ENCODE peak calls at places on chromosomes 3 and 15, in five cellular contexts. One of them, this sample, is unnamed.

GRCh38 chr15:76217029-76217866 is 94.0 kb downstream of the ETFA start:
- DNase-seq in GM12878: no peak
- DNase-seq in H1: no peak
- DNase-seq in HepG2: no peak
- DNase-seq in K562: no peak
- DNase-seq in this sample: no peak

GRCh38 chr15:88649753-88650551 is 11.1 kb downstream of the ISG20 start:
- DNase-seq in GM12878: no peak
- DNase-seq in K562: no peak
- DNase-seq in H1: no peak
- DNase-seq in HepG2: no peak
- DNase-seq in this sample: no peak

GRCh38 chr3:50204804-50205718 is at the start of gene SLC38A3:
- DNase-seq in H1: no peak
- DNase-seq in HepG2: no peak
- DNase-seq in GM12878: no peak
- DNase-seq in K562: peak
- DNase-seq in this sample: peak

GRCh38 chr15:45332694-45333093 is 45.6 kb downstream of the GATM start:
- DNase-seq in H1: no peak
- DNase-seq in K562: no peak
- DNase-seq in GM12878: no peak
- DNase-seq in HepG2: no peak
- DNase-seq in this sample: no peak

GRCh38 chr3:33057320-33058298 is 39.3 kb downstream of the GLB1 start:
- DNase-seq in HepG2: peak
- DNase-seq in K562: no peak
- DNase-seq in H1: no peak
- DNase-seq in GM12878: no peak
- DNase-seq in this sample: no peak

GRCh38 chr3:72488736-72489030 is 359.6 kb downstream of the SHQ1 start:
- DNase-seq in GM12878: no peak
- DNase-seq in H1: no peak
- DNase-seq in HepG2: no peak
- DNase-seq in K562: no peak
- DNase-seq in this sample: no peak

GRCh38 chr3:139127101-139127500 is 82.4 kb upstream of the PRR23C start:
- DNase-seq in GM12878: no peak
- DNase-seq in HepG2: no peak
- DNase-seq in K562: no peak
- DNase-seq in H1: no peak
- DNase-seq in this sample: no peak

GRCh38 chr3:118808743-118809142 is 225.9 kb downstream of the IGSF11 start:
- DNase-seq in HepG2: peak
- DNase-seq in H1: no peak
- DNase-seq in K562: no peak
- DNase-seq in GM12878: no peak
- DNase-seq in this sample: peak

GRCh38 chr3:23949784-23950183 is 4.7 kb downstream of the NR1D2 start:
- DNase-seq in HepG2: peak
- DNase-seq in GM12878: peak
- DNase-seq in H1: no peak
- DNase-seq in K562: peak
- DNase-seq in this sample: no peak

GRCh38 chr3:110178965-110179364 is 841.6 kb upstream of the DPPA4 start:
- DNase-seq in H1: no peak
- DNase-seq in K562: no peak
- DNase-seq in HepG2: no peak
- DNase-seq in GM12878: no peak
- DNase-seq in this sample: no peak

GRCh38 chr3:55893045-55893664 is 406.0 kb upstream of the WNT5A start:
- DNase-seq in HepG2: no peak
- DNase-seq in H1: no peak
- DNase-seq in GM12878: no peak
- DNase-seq in K562: no peak
- DNase-seq in this sample: no peak

GRCh38 chr3:190092250-190092649 is 28.4 kb downstream of the P3H2 start:
- DNase-seq in GM12878: no peak
- DNase-seq in HepG2: no peak
- DNase-seq in K562: no peak
- DNase-seq in H1: no peak
- DNase-seq in this sample: no peak

GRCh38 chr3:123941150-123941941 is 19.7 kb downstream of the CCDC14 start:
- DNase-seq in HepG2: no peak
- DNase-seq in H1: no peak
- DNase-seq in K562: no peak
- DNase-seq in GM12878: no peak
- DNase-seq in this sample: no peak

DNA sequence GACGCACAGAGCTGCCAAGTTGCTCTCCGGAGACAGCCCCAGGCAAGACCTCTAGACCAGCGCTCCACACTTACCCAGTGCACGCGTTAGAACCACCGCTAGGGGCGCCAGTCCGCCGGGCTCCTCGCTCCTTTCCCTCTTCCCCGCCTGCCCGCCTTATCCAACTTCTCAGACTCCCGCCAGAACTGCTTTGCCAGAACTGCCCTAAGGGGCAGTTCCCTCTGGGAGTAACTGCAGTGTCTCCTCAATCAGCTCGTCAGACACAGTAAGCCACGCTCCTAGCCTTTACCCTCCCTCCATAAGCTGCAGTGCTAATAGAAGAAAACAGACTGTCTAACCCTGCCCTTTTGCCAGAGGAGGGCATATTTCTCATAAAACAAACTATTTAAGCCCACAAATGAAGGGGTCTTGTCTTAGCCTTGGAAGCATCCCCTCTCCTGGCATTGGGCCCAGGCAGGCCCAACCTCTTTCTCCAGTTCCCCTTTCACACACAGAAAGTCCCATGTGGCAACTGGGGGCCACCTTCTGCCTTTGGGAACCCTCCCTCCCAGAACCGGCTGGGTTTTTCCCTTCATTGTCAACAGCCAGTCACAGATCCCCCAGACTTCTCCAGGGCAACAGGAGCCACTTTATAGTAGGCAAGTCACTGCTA is 3.7 kb downstream of the BMF start:
- DNase-seq in H1: no peak
- DNase-seq in GM12878: no peak
- DNase-seq in HepG2: peak
- DNase-seq in K562: peak
- DNase-seq in this sample: peak
- H2AFZ ChIP-seq in H1: no peak
- H2AFZ ChIP-seq in GM12878: peak
- H2AFZ ChIP-seq in HepG2: no peak
- H2AFZ ChIP-seq in K562: peak
- H2AFZ ChIP-seq in this sample: peak

DNA sequence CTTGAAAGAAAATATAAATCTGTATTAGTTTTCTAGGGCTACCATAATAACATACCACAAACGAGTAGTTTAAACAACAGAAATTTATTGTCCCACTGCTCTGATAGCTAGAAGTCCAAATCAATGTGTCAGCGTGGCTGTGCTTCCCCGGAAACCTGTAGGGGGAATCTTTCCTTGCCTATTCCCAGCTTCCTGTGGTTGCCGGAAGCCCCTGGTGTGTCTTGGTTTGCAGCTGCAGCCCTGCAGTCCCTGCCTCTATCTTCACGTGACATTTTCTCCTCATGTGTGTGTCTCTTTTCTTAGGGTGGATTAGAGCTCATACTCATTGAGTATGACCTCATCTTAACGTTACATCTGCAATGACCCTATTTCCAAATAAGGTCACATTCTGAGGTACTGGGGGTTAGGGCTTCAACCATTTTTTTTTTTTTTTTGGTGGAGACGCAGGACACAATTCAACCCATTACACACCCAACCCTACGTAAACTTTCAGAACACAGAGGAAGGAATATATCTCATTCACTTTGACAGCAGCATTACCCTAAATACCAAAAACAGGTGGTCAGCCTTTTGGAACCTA is 88.8 kb downstream of the RYK start:
- DNase-seq in HepG2: no peak
- DNase-seq in H1: peak
- DNase-seq in K562: no peak
- DNase-seq in GM12878: no peak
- DNase-seq in this sample: peak
- TF ChIP-seq CREB1 in HepG2: no peak
- TF ChIP-seq CREB1 in H1: no peak
- TF ChIP-seq CREB1 in K562: no peak
- TF ChIP-seq CREB1 in GM12878: no peak
- TF ChIP-seq CREB1 in this sample: no peak

DNA sequence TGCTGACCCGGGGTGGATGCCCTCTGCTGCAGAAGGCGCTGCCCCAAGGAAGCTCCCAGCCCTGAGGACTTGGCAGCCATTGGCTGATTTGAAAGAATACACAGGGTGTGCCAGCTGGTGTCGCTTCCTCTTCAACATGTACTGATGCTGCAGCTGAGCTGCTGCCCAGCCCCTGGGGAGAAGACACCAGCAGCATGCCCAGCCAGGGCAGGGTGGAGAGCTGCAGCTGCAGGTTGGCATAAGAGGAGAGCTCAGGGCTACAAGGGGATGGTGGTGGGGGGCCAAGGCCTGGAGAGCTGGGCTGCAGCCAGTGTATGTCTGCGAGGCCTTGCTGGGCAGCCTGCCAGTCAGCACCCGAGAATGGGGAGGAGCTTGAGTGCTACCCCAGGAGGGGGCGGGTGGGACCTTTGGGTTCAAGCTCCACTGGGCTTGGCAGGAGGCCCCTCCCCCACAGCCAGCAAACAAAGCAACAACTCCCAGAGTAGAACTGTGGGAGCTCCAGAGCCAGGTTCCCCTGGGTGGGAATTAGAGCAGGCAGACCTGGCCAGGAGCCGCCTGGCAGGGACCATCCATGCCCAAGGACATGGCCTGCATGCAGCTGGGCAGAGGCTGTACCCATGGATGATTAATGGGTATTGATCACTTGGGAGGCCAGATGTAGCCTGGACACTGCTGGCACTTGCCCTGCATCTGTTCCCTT is 9.2 kb upstream of the SEMA4B start:
- DNase-seq in H1: no peak
- DNase-seq in GM12878: peak
- DNase-seq in HepG2: peak
- DNase-seq in K562: peak
- DNase-seq in this sample: no peak
- H2AFZ ChIP-seq in H1: no peak
- H2AFZ ChIP-seq in GM12878: peak
- H2AFZ ChIP-seq in HepG2: no peak
- H2AFZ ChIP-seq in K562: no peak
- H2AFZ ChIP-seq in this sample: no peak

GRCh38 chr15:44325568-44325967 is 37.0 kb downstream of the GOLM2 start:
- DNase-seq in HepG2: no peak
- DNase-seq in GM12878: no peak
- DNase-seq in H1: no peak
- DNase-seq in K562: no peak
- DNase-seq in this sample: peak
- TF ChIP-seq CREB1 in HepG2: no peak
- TF ChIP-seq CREB1 in GM12878: no peak
- TF ChIP-seq CREB1 in H1: no peak
- TF ChIP-seq CREB1 in K562: no peak
- TF ChIP-seq CREB1 in this sample: no peak

DNA sequence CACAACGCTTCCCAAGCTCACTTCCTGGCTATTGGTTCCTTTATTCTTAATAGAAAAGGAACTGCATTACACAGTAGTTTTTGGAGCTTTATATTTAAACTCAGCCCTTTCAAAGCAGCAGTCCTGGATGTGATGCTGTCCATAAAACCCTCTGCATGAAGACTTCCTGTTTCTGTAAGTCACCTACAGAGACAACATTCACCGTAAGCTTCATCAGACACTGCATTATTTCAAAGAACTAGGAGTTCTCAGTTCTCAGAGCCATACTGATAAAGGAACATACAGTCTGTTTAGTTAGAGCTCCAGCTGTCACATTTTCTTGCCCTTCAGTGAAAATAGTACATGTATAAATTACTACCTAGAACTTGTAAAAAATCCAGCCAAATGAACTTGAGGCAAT is 81.4 kb downstream of the CSNK1G1 start:
- DNase-seq in H1: no peak
- DNase-seq in GM12878: no peak
- DNase-seq in K562: no peak
- DNase-seq in HepG2: no peak
- DNase-seq in this sample: no peak
- H2AFZ ChIP-seq in H1: no peak
- H2AFZ ChIP-seq in GM12878: no peak
- H2AFZ ChIP-seq in K562: no peak
- H2AFZ ChIP-seq in HepG2: no peak
- H2AFZ ChIP-seq in this sample: no peak